ENCODE peak calls at places on chromosome 6, in seven cellular contexts. One of them, this sample, is unnamed.

GRCh38 chr6:8335371-8335770 is 100.0 kb downstream of the SLC35B3 start:
- DNase-seq in retina: no peak
- DNase-seq in HFFc6: no peak
- DNase-seq in cardiac muscle cell: no peak
- DNase-seq in T-cell: no peak
- DNase-seq in nephron progenitor cell: no peak
- DNase-seq in activated gamma-delta T cell treated with anti-CD3 and anti-CD28 coated beads, Interleukin-2, amount 50 U/mL, for 16 hours: no peak
- DNase-seq in this sample: no peak

GRCh38 chr6:24126586-24127192 is 674 bp downstream of the NRSN1 start:
- DNase-seq in retina: peak; percentile 72
- DNase-seq in HFFc6: peak; percentile 2
- DNase-seq in cardiac muscle cell: peak; percentile 66
- DNase-seq in T-cell: no peak
- DNase-seq in nephron progenitor cell: peak; percentile 80
- DNase-seq in activated gamma-delta T cell treated with anti-CD3 and anti-CD28 coated beads, Interleukin-2, amount 50 U/mL, for 16 hours: no peak
- DNase-seq in this sample: peak; percentile 41

GRCh38 chr6:56914791-56915658 is 39.9 kb upstream of the BEND6 start:
- DNase-seq in retina: peak; percentile 7
- DNase-seq in HFFc6: no peak
- DNase-seq in cardiac muscle cell: no peak
- DNase-seq in T-cell: no peak
- DNase-seq in nephron progenitor cell: no peak
- DNase-seq in activated gamma-delta T cell treated with anti-CD3 and anti-CD28 coated beads, Interleukin-2, amount 50 U/mL, for 16 hours: peak; percentile 1
- DNase-seq in this sample: peak; percentile 41

GRCh38 chr6:47245745-47246371 is 63.8 kb downstream of the TNFRSF21 start:
- DNase-seq in retina: no peak
- DNase-seq in HFFc6: no peak
- DNase-seq in cardiac muscle cell: peak; percentile 35
- DNase-seq in T-cell: no peak
- DNase-seq in nephron progenitor cell: no peak
- DNase-seq in activated gamma-delta T cell treated with anti-CD3 and anti-CD28 coated beads, Interleukin-2, amount 50 U/mL, for 16 hours: no peak
- DNase-seq in this sample: no peak

GRCh38 chr6:90351696-90352095 is 55.1 kb upstream of the BACH2 start:
- DNase-seq in retina: no peak
- DNase-seq in HFFc6: no peak
- DNase-seq in cardiac muscle cell: peak; percentile 41
- DNase-seq in T-cell: no peak
- DNase-seq in nephron progenitor cell: no peak
- DNase-seq in activated gamma-delta T cell treated with anti-CD3 and anti-CD28 coated beads, Interleukin-2, amount 50 U/mL, for 16 hours: no peak
- DNase-seq in this sample: no peak

GRCh38 chr6:134525190-134525868 is 207.4 kb upstream of the SGK1 start:
- DNase-seq in retina: no peak
- DNase-seq in HFFc6: no peak
- DNase-seq in cardiac muscle cell: no peak
- DNase-seq in T-cell: no peak
- DNase-seq in nephron progenitor cell: no peak
- DNase-seq in activated gamma-delta T cell treated with anti-CD3 and anti-CD28 coated beads, Interleukin-2, amount 50 U/mL, for 16 hours: no peak
- DNase-seq in this sample: no peak

GRCh38 chr6:144547409-144547808 is 262.3 kb downstream of the UTRN start:
- DNase-seq in retina: no peak
- DNase-seq in HFFc6: no peak
- DNase-seq in cardiac muscle cell: no peak
- DNase-seq in T-cell: no peak
- DNase-seq in nephron progenitor cell: no peak
- DNase-seq in activated gamma-delta T cell treated with anti-CD3 and anti-CD28 coated beads, Interleukin-2, amount 50 U/mL, for 16 hours: no peak
- DNase-seq in this sample: no peak

GRCh38 chr6:33207569-33208088 is 671 bp upstream of the RING1 start:
- DNase-seq in retina: no peak
- DNase-seq in HFFc6: peak; percentile 24
- DNase-seq in cardiac muscle cell: peak; percentile 63
- DNase-seq in T-cell: no peak
- DNase-seq in nephron progenitor cell: peak; percentile 66
- DNase-seq in activated gamma-delta T cell treated with anti-CD3 and anti-CD28 coated beads, Interleukin-2, amount 50 U/mL, for 16 hours: no peak
- DNase-seq in this sample: peak; percentile 69

GRCh38 chr6:106116125-106116524 is 30.0 kb downstream of the PRDM1 start:
- DNase-seq in retina: no peak
- DNase-seq in HFFc6: no peak
- DNase-seq in cardiac muscle cell: no peak
- DNase-seq in T-cell: no peak
- DNase-seq in nephron progenitor cell: no peak
- DNase-seq in activated gamma-delta T cell treated with anti-CD3 and anti-CD28 coated beads, Interleukin-2, amount 50 U/mL, for 16 hours: no peak
- DNase-seq in this sample: no peak

GRCh38 chr6:45772886-45773285 is 242.8 kb downstream of the CLIC5 start:
- DNase-seq in retina: no peak
- DNase-seq in HFFc6: no peak
- DNase-seq in cardiac muscle cell: no peak
- DNase-seq in T-cell: no peak
- DNase-seq in nephron progenitor cell: no peak
- DNase-seq in activated gamma-delta T cell treated with anti-CD3 and anti-CD28 coated beads, Interleukin-2, amount 50 U/mL, for 16 hours: no peak
- DNase-seq in this sample: no peak

GRCh38 chr6:7585287-7585930 is 4.6 kb upstream of the SNRNP48 start:
- DNase-seq in retina: no peak
- DNase-seq in HFFc6: no peak
- DNase-seq in cardiac muscle cell: no peak
- DNase-seq in T-cell: no peak
- DNase-seq in nephron progenitor cell: no peak
- DNase-seq in activated gamma-delta T cell treated with anti-CD3 and anti-CD28 coated beads, Interleukin-2, amount 50 U/mL, for 16 hours: no peak
- DNase-seq in this sample: no peak